ENCODE peak calls at places on chromosome 1, in ten cellular contexts. One of them, this sample, is unnamed.

GRCh38 chr1:31467005-31467674 is 54.1 kb downstream of the SERINC2 start:
- DNase-seq in non-pigmented ciliary epithelial cell: no peak
- DNase-seq in mesendoderm: no peak
- DNase-seq in fibroblast of lung: peak; percentile 36
- DNase-seq in nucleus accumbens: no peak
- DNase-seq in body of pancreas: no peak
- DNase-seq in NCI-H2081: no peak
- DNase-seq in dorsolateral prefrontal cortex: no peak
- DNase-seq in posterior cingulate gyrus: no peak
- DNase-seq in brain pericyte: no peak
- DNase-seq in this sample: no peak

GRCh38 chr1:232477728-232478127 is 152.2 kb downstream of the SIPA1L2 start:
- DNase-seq in brain pericyte: peak; percentile 53
- DNase-seq in fibroblast of lung: peak; percentile 94
- DNase-seq in NCI-H2081: no peak
- DNase-seq in mesendoderm: no peak
- DNase-seq in dorsolateral prefrontal cortex: no peak
- DNase-seq in non-pigmented ciliary epithelial cell: peak; percentile 85
- DNase-seq in posterior cingulate gyrus: no peak
- DNase-seq in body of pancreas: no peak
- DNase-seq in nucleus accumbens: no peak
- DNase-seq in this sample: no peak

GRCh38 chr1:29383972-29384371 is 147.7 kb downstream of the PTPRU start:
- DNase-seq in mesendoderm: peak; percentile 46
- DNase-seq in nucleus accumbens: no peak
- DNase-seq in fibroblast of lung: peak; percentile 52
- DNase-seq in dorsolateral prefrontal cortex: peak; percentile 37
- DNase-seq in non-pigmented ciliary epithelial cell: no peak
- DNase-seq in brain pericyte: no peak
- DNase-seq in NCI-H2081: no peak
- DNase-seq in body of pancreas: no peak
- DNase-seq in posterior cingulate gyrus: no peak
- DNase-seq in this sample: no peak

GRCh38 chr1:117128323-117129079 is 7.0 kb upstream of the TRIM45 start:
- DNase-seq in mesendoderm: peak; percentile 48
- DNase-seq in NCI-H2081: peak; percentile 67
- DNase-seq in brain pericyte: no peak
- DNase-seq in posterior cingulate gyrus: no peak
- DNase-seq in fibroblast of lung: peak; percentile 76
- DNase-seq in nucleus accumbens: no peak
- DNase-seq in non-pigmented ciliary epithelial cell: no peak
- DNase-seq in dorsolateral prefrontal cortex: no peak
- DNase-seq in body of pancreas: no peak
- DNase-seq in this sample: no peak

GRCh38 chr1:90417139-90417538 is 300.0 kb downstream of the BARHL2 start:
- DNase-seq in body of pancreas: no peak
- DNase-seq in NCI-H2081: no peak
- DNase-seq in fibroblast of lung: no peak
- DNase-seq in posterior cingulate gyrus: no peak
- DNase-seq in brain pericyte: no peak
- DNase-seq in nucleus accumbens: no peak
- DNase-seq in dorsolateral prefrontal cortex: no peak
- DNase-seq in mesendoderm: no peak
- DNase-seq in non-pigmented ciliary epithelial cell: no peak
- DNase-seq in this sample: no peak

GRCh38 chr1:155950829-155951228 is 9.4 kb downstream of the RXFP4 start:
- DNase-seq in nucleus accumbens: no peak
- DNase-seq in posterior cingulate gyrus: no peak
- DNase-seq in dorsolateral prefrontal cortex: no peak
- DNase-seq in fibroblast of lung: no peak
- DNase-seq in body of pancreas: no peak
- DNase-seq in mesendoderm: no peak
- DNase-seq in brain pericyte: no peak
- DNase-seq in NCI-H2081: no peak
- DNase-seq in non-pigmented ciliary epithelial cell: no peak
- DNase-seq in this sample: no peak

GRCh38 chr1:150192012-150192411 is 42.3 kb downstream of the PLEKHO1 start:
- DNase-seq in NCI-H2081: no peak
- DNase-seq in brain pericyte: no peak
- DNase-seq in non-pigmented ciliary epithelial cell: peak; percentile 75
- DNase-seq in dorsolateral prefrontal cortex: no peak
- DNase-seq in nucleus accumbens: no peak
- DNase-seq in mesendoderm: no peak
- DNase-seq in fibroblast of lung: no peak
- DNase-seq in posterior cingulate gyrus: no peak
- DNase-seq in body of pancreas: no peak
- DNase-seq in this sample: no peak

GRCh38 chr1:155911156-155912055 is at the start of gene RIT1:
- DNase-seq in non-pigmented ciliary epithelial cell: no peak
- DNase-seq in brain pericyte: no peak
- DNase-seq in mesendoderm: peak; percentile 93
- DNase-seq in dorsolateral prefrontal cortex: peak; percentile 77
- DNase-seq in body of pancreas: peak; percentile 90
- DNase-seq in NCI-H2081: peak; percentile 87
- DNase-seq in nucleus accumbens: peak; percentile 86
- DNase-seq in fibroblast of lung: peak; percentile 79
- DNase-seq in posterior cingulate gyrus: peak; percentile 77
- DNase-seq in this sample: peak; percentile 93

GRCh38 chr1:112395832-112396667 is at the start of gene CTTNBP2NL:
- DNase-seq in fibroblast of lung: peak; percentile 95
- DNase-seq in non-pigmented ciliary epithelial cell: peak; percentile 63
- DNase-seq in nucleus accumbens: peak; percentile 97
- DNase-seq in posterior cingulate gyrus: peak; percentile 97
- DNase-seq in dorsolateral prefrontal cortex: peak; percentile 97
- DNase-seq in body of pancreas: peak; percentile 97
- DNase-seq in brain pericyte: peak; percentile 79
- DNase-seq in NCI-H2081: peak; percentile 94
- DNase-seq in mesendoderm: peak; percentile 99
- DNase-seq in this sample: peak; percentile 97

GRCh38 chr1:5979536-5980313 is 12.5 kb downstream of the NPHP4 start:
- DNase-seq in NCI-H2081: no peak
- DNase-seq in fibroblast of lung: no peak
- DNase-seq in body of pancreas: no peak
- DNase-seq in posterior cingulate gyrus: peak; percentile 19
- DNase-seq in dorsolateral prefrontal cortex: no peak
- DNase-seq in nucleus accumbens: no peak
- DNase-seq in brain pericyte: no peak
- DNase-seq in non-pigmented ciliary epithelial cell: no peak
- DNase-seq in mesendoderm: no peak
- DNase-seq in this sample: no peak

GRCh38 chr1:67646145-67647035 is 38.6 kb upstream of the GADD45A start:
- DNase-seq in brain pericyte: peak; percentile 55
- DNase-seq in mesendoderm: peak; percentile 74
- DNase-seq in fibroblast of lung: peak; percentile 26
- DNase-seq in dorsolateral prefrontal cortex: no peak
- DNase-seq in non-pigmented ciliary epithelial cell: no peak
- DNase-seq in posterior cingulate gyrus: no peak
- DNase-seq in nucleus accumbens: no peak
- DNase-seq in NCI-H2081: peak; percentile 82
- DNase-seq in body of pancreas: peak; percentile 71
- DNase-seq in this sample: no peak